ENCODE peak calls at places on chromosomes 4 and X, in nine cellular contexts. V is HepG2, M is AG09309, H is glutamatergic neuron, N is right atrium auricular region, A is sigmoid colon, X is GM13976, T is astrocyte of the spinal cord, Y is endothelial cell. Z is an unnamed sample.

GRCh38 chr4:155802573-155802972 is 43.8 kb downstream of the GUCY1B1 start:
- DNase-seq in T (no peak), V (no peak), M (no peak), A (peak), H (no peak), X (no peak), N (no peak), Y (no peak), Z (no peak)

GRCh38 chr4:96736352-96736889 is 896.5 kb downstream of the PDHA2 start:
- DNase-seq in H (no peak), T (peak), V (no peak), X (no peak), Y (no peak), A (no peak), N (no peak), M (no peak), Z (peak)

GRCh38 chrX:16185725-16186136 is 18.4 kb downstream of the MAGEB17 start:
- DNase-seq in H (no peak), X (peak), N (no peak), T (peak), M (peak), A (no peak), Y (no peak), V (no peak), Z (peak)

GRCh38 chrX:53746718-53747117 is 60.2 kb upstream of the HUWE1 start:
- DNase-seq in T (no peak), V (no peak), A (no peak), M (no peak), Y (no peak), N (no peak), X (no peak), H (no peak), Z (no peak)

GRCh38 chr4:166981847-166982246 is 252.4 kb downstream of the SPOCK3 start:
- DNase-seq in N (no peak), T (no peak), V (no peak), M (no peak), Y (no peak), X (no peak), A (no peak), H (no peak), Z (no peak)

GRCh38 chr4:84914686-84915395 is 51.6 kb downstream of the WDFY3 start:
- DNase-seq in Y (no peak), T (no peak), V (no peak), M (no peak), X (no peak), A (no peak), H (no peak), N (no peak), Z (peak)

GRCh38 chrX:130771648-130772312 is 131.2 kb downstream of the ENOX2 start:
- DNase-seq in N (no peak), V (no peak), Y (no peak), A (no peak), T (peak), X (no peak), H (no peak), M (no peak), Z (no peak)

GRCh38 chr4:39274503-39274902 is 91.7 kb downstream of the RFC1 start:
- DNase-seq in T (no peak), V (peak), X (no peak), N (no peak), Y (no peak), A (no peak), M (no peak), H (no peak), Z (no peak)

GRCh38 chr4:114318309-114318708 is 280.3 kb upstream of the UGT8 start:
- DNase-seq in T (no peak), M (no peak), X (no peak), N (no peak), Y (no peak), V (peak), H (no peak), A (no peak), Z (no peak)

GRCh38 chr4:95167809-95168208 is 381.0 kb downstream of the UNC5C start:
- DNase-seq in N (no peak), M (no peak), A (no peak), Y (no peak), T (no peak), X (no peak), H (no peak), V (no peak), Z (no peak)

GRCh38 chr4:22312113-22312512 is 203.8 kb downstream of the ADGRA3 start:
- DNase-seq in T (no peak), V (no peak), M (no peak), N (no peak), H (no peak), X (no peak), Y (no peak), A (no peak), Z (no peak)

GRCh38 chr4:76611164-76611563 is 176.1 kb downstream of the SHROOM3 start:
- DNase-seq in Y (no peak), H (no peak), T (peak), N (no peak), A (no peak), V (no peak), X (no peak), M (no peak), Z (no peak)

GRCh38 chr4:5378002-5378401 is 326.7 kb downstream of the STK32B start:
- DNase-seq in Y (no peak), N (no peak), V (peak), M (no peak), A (no peak), H (no peak), T (no peak), X (no peak), Z (peak)

GRCh38 chrX:36642052-36642451 is 366.1 kb upstream of the FAM47C start:
- DNase-seq in T (no peak), M (no peak), Y (no peak), V (no peak), N (no peak), X (no peak), A (no peak), H (no peak), Z (no peak)

GRCh38 chrX:41799661-41800060 is 75.7 kb downstream of the GPR82 start:
- DNase-seq in X (no peak), Y (no peak), H (no peak), T (no peak), V (no peak), N (no peak), A (no peak), M (no peak), Z (no peak)

GRCh38 chr4:71389149-71389840 is 50.5 kb downstream of the SLC4A4 start:
- DNase-seq in M (no peak), Y (no peak), A (peak), V (no peak), H (no peak), X (no peak), N (no peak), T (peak), Z (no peak)

GRCh38 chrX:136176399-136176825 is 29.1 kb downstream of the FHL1 start:
- DNase-seq in N (no peak), H (no peak), T (peak), M (peak), V (no peak), A (peak), X (no peak), Y (no peak), Z (peak)

GRCh38 chr4:134001057-134001456 is 200.5 kb downstream of the PABPC4L start:
- DNase-seq in T (no peak), N (no peak), H (no peak), Y (no peak), A (no peak), M (no peak), V (no peak), X (no peak), Z (no peak)

GRCh38 chrX:20254712-20255299 is 11.9 kb downstream of the RPS6KA3 start:
- DNase-seq in Y (no peak), T (peak), A (no peak), M (no peak), H (no peak), X (no peak), V (no peak), N (no peak), Z (peak)

GRCh38 chr4:183175631-183176232 is 76.7 kb downstream of the WWC2 start:
- DNase-seq in H (no peak), V (peak), Y (no peak), X (no peak), T (peak), N (no peak), M (no peak), A (no peak), Z (no peak)

GRCh38 chr4:125833-126232 is 1.5 kb downstream of the ZNF718 start:
- DNase-seq in V (no peak), X (no peak), A (no peak), Y (no peak), T (no peak), M (no peak), H (no peak), N (no peak), Z (no peak)

GRCh38 chr4:40550900-40551546 is 78.6 kb downstream of the RBM47 start:
- DNase-seq in H (no peak), T (peak), M (no peak), V (peak), X (peak), N (no peak), Y (no peak), A (no peak), Z (peak)

GRCh38 chrX:1656379-1656778 is 41.5 kb downstream of the ASMT start:
- DNase-seq in T (no peak), M (no peak), V (no peak), Y (no peak), X (no peak), N (no peak), H (no peak), A (no peak), Z (no peak)

GRCh38 chr4:152243890-152244595 is 291.8 kb downstream of the FBXW7 start:
- DNase-seq in V (no peak), T (no peak), H (no peak), M (no peak), N (peak), Y (no peak), X (no peak), A (no peak), Z (no peak)

GRCh38 chr4:125666635-125667034 is 351.9 kb downstream of the FAT4 start:
- DNase-seq in M (no peak), H (no peak), V (no peak), X (no peak), A (no peak), N (no peak), T (no peak), Y (no peak), Z (peak)

GRCh38 chr4:154998284-154998683 is 210.2 kb upstream of the NPY2R start:
- DNase-seq in X (no peak), T (no peak), V (no peak), A (no peak), M (no peak), Y (no peak), N (no peak), H (no peak), Z (peak)

GRCh38 chrX:40938418-40938817 is 146.8 kb upstream of the USP9X start:
- DNase-seq in V (no peak), M (no peak), Y (no peak), X (no peak), H (no peak), A (no peak), N (no peak), T (no peak), Z (peak)

GRCh38 chrX:17559728-17560379 is 177.4 kb upstream of the SCML1 start:
- DNase-seq in V (no peak), N (no peak), X (no peak), H (no peak), T (peak), A (no peak), M (peak), Y (no peak), Z (peak)

GRCh38 chr4:7708238-7708637 is 231.4 kb downstream of the AFAP1 start:
- DNase-seq in Y (no peak), T (no peak), N (no peak), M (no peak), A (no peak), X (no peak), V (no peak), H (no peak), Z (no peak)

GRCh38 chr4:39032218-39033085 is at the start of gene TMEM156:
- DNase-seq in A (no peak), N (no peak), M (no peak), H (no peak), V (peak), T (peak), Y (no peak), X (peak), Z (peak)

GRCh38 chr4:15506464-15506863 is 36.8 kb downstream of the CC2D2A start:
- DNase-seq in N (no peak), A (no peak), T (peak), H (no peak), V (no peak), Y (no peak), X (no peak), M (peak), Z (no peak)

DNA sequence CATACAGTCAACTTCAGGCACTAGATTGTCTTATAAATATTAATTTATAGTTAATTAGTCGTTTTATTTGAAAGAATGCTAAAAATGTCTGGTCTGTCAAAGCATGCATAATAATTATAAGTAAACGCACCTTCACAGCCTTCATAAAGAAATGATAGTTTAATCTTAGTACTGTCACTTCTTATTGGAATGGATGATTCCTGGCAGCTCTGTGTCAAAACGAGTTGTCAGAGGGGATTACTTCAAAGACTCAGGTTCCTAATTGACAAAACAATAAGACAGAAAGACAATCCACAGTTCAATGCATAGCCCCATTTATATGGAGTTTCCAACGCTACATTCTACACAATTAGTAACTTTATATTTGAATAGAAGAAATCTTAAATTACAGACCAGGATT is 461.3 kb upstream of the TECRL start:
- DNase-seq in T (no peak), X (no peak), Y (no peak), H (no peak), N (no peak), V (no peak), A (no peak), M (no peak), Z (no peak)
- TF ChIP-seq CTCF in T (no peak), X (no peak), Y (no peak), H (no peak), N (no peak), V (no peak), A (no peak), M (no peak), Z (no peak)

DNA sequence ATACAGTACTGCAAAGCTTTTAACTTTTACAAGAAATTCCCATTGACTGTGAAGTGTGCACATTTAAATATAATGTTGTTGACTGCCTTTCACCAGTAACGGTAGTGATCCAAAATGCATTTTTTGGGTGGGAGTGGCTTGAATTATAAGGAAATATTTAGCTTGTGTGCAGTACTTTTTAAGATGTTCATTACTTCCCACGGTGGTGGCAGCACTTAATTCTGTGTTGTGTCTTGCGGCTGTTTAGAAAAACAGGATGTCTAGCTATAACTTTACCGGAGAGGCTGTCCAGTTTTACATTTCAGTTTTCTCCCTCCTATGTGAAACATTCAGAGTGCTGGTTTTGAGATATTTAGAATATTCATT is 1.7 kb downstream of the TMEM131L start:
- DNase-seq in M (no peak), H (no peak), X (no peak), Y (no peak), T (no peak), N (no peak), A (no peak), V (no peak), Z (no peak)
- TF ChIP-seq CTCF in M (no peak), H (no peak), X (no peak), Y (no peak), T (no peak), N (no peak), A (no peak), V (no peak), Z (no peak)

GRCh38 chr4:1345905-1346780 is 865 bp upstream of the UVSSA start:
- DNase-seq in Y (peak), T (peak), H (peak), M (no peak), A (peak), V (peak), X (peak), N (peak), Z (peak)
- TF ChIP-seq CTCF in Y (no peak), T (peak), H (no peak), M (peak), A (peak), V (peak), X (peak), N (no peak), Z (peak)

GRCh38 chr4:103498161-103499070 is 221.4 kb downstream of the TACR3 start:
- DNase-seq in Y (no peak), N (no peak), T (peak), H (no peak), A (no peak), X (peak), V (no peak), M (peak), Z (peak)

GRCh38 chr4:103496800-103497199 is 223.0 kb downstream of the TACR3 start:
- DNase-seq in H (no peak), A (no peak), X (no peak), M (no peak), Y (no peak), T (no peak), V (no peak), N (no peak), Z (no peak)

GRCh38 chr4:103497692-103498091 is 222.1 kb downstream of the TACR3 start:
- DNase-seq in N (no peak), X (no peak), H (no peak), A (no peak), Y (no peak), T (no peak), M (no peak), V (no peak), Z (peak)

GRCh38 chr4:103493450-103494159 is 226.2 kb downstream of the TACR3 start:
- DNase-seq in N (no peak), X (no peak), T (no peak), A (no peak), V (no peak), Y (no peak), H (no peak), M (no peak), Z (no peak)

GRCh38 chr4:103499094-103499493 is 220.7 kb downstream of the TACR3 start:
- DNase-seq in V (no peak), T (no peak), N (no peak), X (no peak), Y (no peak), H (no peak), A (no peak), M (no peak), Z (no peak)
- TF ChIP-seq CTCF in V (no peak), T (no peak), N (no peak), X (peak), Y (no peak), H (no peak), A (no peak), M (peak), Z (no peak)

DNA sequence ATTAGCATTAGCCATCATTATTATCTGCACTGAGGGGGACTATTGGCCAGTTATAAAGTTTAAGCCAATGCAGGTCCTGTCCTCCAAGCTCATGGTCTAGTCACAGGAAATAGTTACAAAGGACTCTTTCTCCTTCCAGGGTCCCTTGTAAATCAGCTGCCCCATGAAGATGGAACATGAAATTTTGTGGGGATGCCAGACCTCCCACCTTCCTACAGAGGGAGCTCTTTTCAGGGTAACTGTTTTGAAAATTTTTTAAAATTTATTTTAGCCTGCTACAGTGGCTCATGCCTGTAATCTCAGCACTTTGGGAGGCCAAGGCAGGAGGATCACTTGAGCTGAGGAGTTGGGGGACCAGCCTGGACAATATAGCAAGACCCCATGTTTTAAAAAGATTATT is 124.4 kb upstream of the SLC34A2 start:
- DNase-seq in M (no peak), V (no peak), T (no peak), N (no peak), Y (no peak), X (no peak), A (no peak), H (no peak), Z (no peak)
- TF ChIP-seq CTCF in M (peak), V (peak), T (peak), N (no peak), Y (peak), X (no peak), A (no peak), H (no peak), Z (peak)

Z was measured in MCF 10A.